ENCODE peak calls at places on chromosomes 16 and 17, in seven cellular contexts. I, P, Q, G, F, O and S are unnamed samples.

GRCh38 chr17:58413684-58414083 is 3.6 kb downstream of the RNF43 start:
- DNase-seq in I (no peak), P (no peak), Q (no peak), G (no peak), F (no peak), O (no peak), S (no peak)

GRCh38 chr16:21277045-21277926 is 804 bp downstream of the CRYM start:
- DNase-seq in I (no peak), P (no peak), Q (peak), G (no peak), F (no peak), O (no peak), S (no peak)

GRCh38 chr16:27111486-27111885 is 44.8 kb downstream of the C16orf82 start:
- DNase-seq in I (no peak), P (no peak), Q (no peak), G (no peak), F (no peak), O (no peak), S (no peak)

GRCh38 chr17:78362671-78363070 is 2.8 kb upstream of the SOCS3 start:
- DNase-seq in I (no peak), P (no peak), Q (no peak), G (no peak), F (no peak), O (no peak), S (no peak)

GRCh38 chr17:66767164-66767933 is 67.6 kb upstream of the CACNG5 start:
- DNase-seq in I (no peak), P (no peak), Q (no peak), G (no peak), F (no peak), O (no peak), S (no peak)

GRCh38 chr16:23348579-23349469 is 46.7 kb downstream of the SCNN1B start:
- DNase-seq in I (no peak), P (no peak), Q (no peak), G (no peak), F (no peak), O (no peak), S (peak)

GRCh38 chr17:44557653-44558285 is 485 bp downstream of the FZD2 start:
- DNase-seq in I (peak), P (peak), Q (peak), G (no peak), F (peak), O (peak), S (peak)

GRCh38 chr17:28726396-28726911 is 421 bp upstream of the TLCD1 start:
- DNase-seq in I (peak), P (peak), Q (no peak), G (peak), F (no peak), O (peak), S (peak)

GRCh38 chr16:70647461-70648359 is 1.4 kb downstream of the IL34 start:
- DNase-seq in I (no peak), P (no peak), Q (no peak), G (no peak), F (no peak), O (no peak), S (no peak)

GRCh38 chr16:70648606-70649005 is 2.2 kb downstream of the IL34 start:
- DNase-seq in I (no peak), P (no peak), Q (no peak), G (no peak), F (no peak), O (no peak), S (no peak)

GRCh38 chr16:70646260-70647241 is at the start of gene IL34:
- DNase-seq in I (no peak), P (peak), Q (no peak), G (no peak), F (no peak), O (peak), S (no peak)

GRCh38 chr16:70642633-70643032 is 3.7 kb upstream of the IL34 start:
- DNase-seq in I (no peak), P (no peak), Q (no peak), G (no peak), F (no peak), O (no peak), S (no peak)

DNA sequence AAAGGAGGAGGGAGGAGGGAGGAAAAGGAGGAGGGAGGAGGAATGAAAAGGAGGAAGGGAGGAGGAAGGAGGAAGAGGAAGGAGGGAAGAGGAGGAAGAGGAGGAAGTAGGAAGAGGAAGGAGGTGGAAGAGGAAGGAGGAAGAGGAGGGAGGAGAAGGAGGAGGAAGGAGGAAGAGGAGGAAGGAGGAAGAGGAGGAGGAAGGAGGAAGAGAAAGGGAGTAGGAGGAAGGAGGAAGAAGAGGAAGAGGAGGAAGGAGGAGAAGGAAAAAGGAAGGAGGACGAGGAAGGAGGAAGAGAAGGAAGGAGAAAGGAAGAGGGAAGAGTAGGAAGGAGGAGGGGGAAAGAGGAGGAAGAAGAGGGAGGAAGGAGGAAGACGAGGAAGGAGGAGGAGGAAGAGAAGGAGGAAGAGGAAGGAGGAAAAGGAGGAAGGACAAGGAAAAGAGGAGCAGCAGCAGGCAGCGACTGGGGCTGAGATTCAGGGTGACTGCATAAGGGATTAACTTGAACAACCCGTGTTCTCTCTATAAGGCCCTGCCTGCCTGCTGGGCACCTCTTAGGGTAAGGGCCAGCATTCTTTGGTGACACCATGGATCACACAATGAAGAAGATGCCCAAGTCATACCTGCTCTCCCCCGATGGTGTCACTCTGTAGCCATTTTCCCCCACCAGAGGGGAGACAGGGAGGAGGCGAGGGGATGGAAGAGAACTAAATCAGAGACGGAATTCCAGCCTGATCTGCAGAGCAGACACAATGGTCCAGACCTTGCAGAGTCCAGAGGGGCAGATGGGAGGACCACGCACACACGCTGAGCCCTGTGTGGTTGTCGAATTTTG is 1.4 kb upstream of the IL34 start:
- DNase-seq in I (no peak), P (no peak), Q (no peak), G (no peak), F (no peak), O (no peak), S (no peak)
- TF ChIP-seq CTCF in I (no peak), P (no peak), Q (no peak), G (no peak), F (no peak), O (no peak), S (no peak)

GRCh38 chr16:635573-636205 is 416 bp downstream of the METTL26 start:
- DNase-seq in I (no peak), P (no peak), Q (no peak), G (no peak), F (no peak), O (no peak), S (no peak)

GRCh38 chr16:634996-635395 is 1.1 kb downstream of the METTL26 start:
- DNase-seq in I (no peak), P (no peak), Q (no peak), G (no peak), F (no peak), O (no peak), S (no peak)

GRCh38 chr16:638034-638543 is 2.0 kb upstream of the METTL26 start:
- DNase-seq in I (no peak), P (no peak), Q (no peak), G (no peak), F (no peak), O (no peak), S (no peak)

GRCh38 chr16:637081-638018 is 1.2 kb upstream of the METTL26 start:
- DNase-seq in I (peak), P (peak), Q (peak), G (peak), F (peak), O (peak), S (peak)

GRCh38 chr16:636206-637080 is at the start of gene METTL26:
- DNase-seq in I (peak), P (peak), Q (peak), G (peak), F (peak), O (peak), S (peak)
- TF ChIP-seq CTCF in I (no peak), P (no peak), Q (no peak), G (no peak), F (no peak), O (no peak), S (no peak)

DNA sequence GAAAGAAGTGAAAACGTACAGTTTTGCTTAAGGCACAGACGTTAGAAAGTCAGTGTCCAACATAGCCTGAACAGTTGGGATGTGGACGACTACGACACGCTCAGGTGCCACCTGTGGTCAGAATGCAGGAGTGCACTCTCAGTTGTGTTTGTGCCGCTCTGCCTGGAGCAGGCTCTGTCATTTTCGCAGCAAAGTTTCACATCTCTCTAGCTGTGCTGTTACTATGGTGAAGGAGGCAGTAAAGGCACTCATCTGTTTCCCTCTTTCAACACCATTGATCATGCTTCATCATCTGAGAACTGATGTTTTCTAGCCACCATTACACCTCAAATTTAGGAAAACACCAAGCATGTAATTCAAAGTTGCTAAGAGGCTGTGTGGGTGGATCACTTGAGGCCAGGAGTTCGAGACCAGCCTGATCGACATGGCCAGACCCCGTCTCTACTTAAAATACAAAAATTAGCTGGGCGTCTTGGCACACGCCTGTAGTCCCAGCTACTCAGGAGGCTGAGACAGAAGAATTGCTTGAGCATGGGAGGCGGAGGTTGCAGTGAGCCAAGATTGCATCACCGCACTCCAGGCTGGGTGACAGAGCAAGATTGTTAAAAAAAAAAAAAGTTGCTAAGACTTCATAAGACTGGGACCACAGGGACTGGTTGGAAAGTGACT is 44.9 kb upstream of the DNAJA2 start:
- DNase-seq in I (peak), P (peak), Q (no peak), G (no peak), F (peak), O (peak), S (peak)
- TF ChIP-seq CTCF in I (peak), P (peak), Q (peak), G (no peak), F (peak), O (peak), S (peak)

GRCh38 chr16:85048921-85049562 is 21.4 kb downstream of the KIAA0513 start:
- DNase-seq in I (no peak), P (no peak), Q (no peak), G (no peak), F (no peak), O (no peak), S (no peak)
- TF ChIP-seq CTCF in I (no peak), P (no peak), Q (no peak), G (no peak), F (no peak), O (no peak), S (no peak)

DNA sequence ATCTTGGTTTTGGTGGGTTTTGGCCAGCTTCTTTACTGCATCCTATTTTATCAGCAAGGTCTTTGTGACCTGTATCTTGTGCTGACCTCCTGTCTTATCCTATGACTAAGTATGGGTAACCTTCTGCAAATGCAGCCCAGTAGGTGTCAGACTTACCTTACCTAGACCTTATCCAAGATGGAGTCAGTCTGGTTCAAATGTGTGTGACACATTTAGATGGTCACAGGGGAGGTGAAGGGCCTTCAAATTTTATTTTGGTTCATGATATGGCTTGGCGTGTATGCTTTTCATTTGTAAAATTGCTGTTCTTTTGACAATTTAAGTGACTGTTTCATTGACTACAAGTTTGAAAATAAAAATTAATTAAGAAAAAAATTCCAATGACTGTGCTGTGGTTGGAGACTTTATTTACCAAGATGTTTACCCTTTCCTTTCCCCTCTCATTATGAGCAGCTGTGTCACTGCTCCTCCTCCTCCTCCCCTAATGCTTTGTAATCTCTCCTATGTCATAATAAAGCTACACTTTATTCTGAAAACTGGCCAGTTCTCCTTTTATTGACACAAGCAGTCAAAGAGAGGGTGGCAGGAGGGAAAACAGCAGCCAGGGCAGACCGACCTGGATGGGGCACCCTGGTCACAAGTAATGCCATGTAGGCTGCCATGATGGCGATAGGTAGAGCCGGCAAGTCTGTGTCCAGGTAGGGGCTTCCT is 49.4 kb downstream of the TNFRSF13B start:
- DNase-seq in I (no peak), P (peak), Q (no peak), G (no peak), F (no peak), O (no peak), S (no peak)
- TF ChIP-seq CTCF in I (peak), P (peak), Q (no peak), G (no peak), F (no peak), O (no peak), S (peak)

GRCh38 chr17:60601443-60602384 is 1.7 kb downstream of the PPM1D start:
- DNase-seq in I (no peak), P (peak), Q (no peak), G (peak), F (peak), O (peak), S (peak)

GRCh38 chr17:60599220-60599619 is 773 bp upstream of the PPM1D start:
- DNase-seq in I (no peak), P (no peak), Q (no peak), G (no peak), F (no peak), O (no peak), S (no peak)

GRCh38 chr17:60598001-60598736 is 1.8 kb upstream of the PPM1D start:
- DNase-seq in I (no peak), P (no peak), Q (no peak), G (no peak), F (no peak), O (no peak), S (peak)

GRCh38 chr17:60600490-60601431 is 768 bp downstream of the PPM1D start:
- DNase-seq in I (peak), P (peak), Q (peak), G (peak), F (peak), O (peak), S (peak)

DNA sequence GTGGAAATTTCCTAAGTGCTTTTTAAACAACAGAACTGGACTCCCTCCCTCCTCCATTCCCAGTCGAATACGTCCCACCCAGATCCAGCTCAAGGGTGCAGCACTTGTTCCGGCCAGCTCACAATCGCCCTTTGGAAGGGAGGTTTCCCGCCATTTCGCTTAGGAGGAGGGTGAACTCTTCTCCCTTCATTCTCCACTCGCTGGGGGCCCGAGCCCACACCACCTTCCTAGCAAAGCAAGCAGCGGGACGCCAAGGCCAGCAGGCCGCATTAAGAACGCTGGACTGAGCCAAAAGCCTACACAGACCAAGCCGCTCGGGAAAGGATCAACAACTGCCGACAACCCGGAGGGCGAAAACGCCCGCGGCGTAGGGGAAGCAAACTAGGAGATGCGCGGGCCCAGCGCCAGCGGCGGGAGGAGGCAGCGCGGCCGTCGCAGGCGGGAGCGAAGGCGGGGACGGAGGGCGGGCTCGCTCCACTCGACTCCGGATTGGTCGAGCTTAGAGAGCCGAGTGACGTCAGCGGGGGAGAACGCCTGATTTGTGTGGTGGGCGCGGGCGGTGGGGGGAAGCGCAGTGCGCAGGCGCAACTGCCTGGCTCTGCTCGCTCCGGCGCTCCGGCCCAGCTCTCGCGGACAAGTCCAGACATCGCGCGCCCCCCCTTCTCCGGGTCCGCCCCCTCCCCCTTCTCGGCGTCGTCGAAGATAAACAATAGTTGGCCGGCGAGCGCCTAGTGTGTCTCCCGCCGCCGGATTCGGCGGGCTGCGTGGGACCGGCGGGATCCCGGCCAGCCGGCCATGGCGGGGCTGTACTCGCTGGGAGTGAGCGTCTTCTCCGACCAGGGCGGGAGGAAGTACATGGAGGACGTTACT is at the start of gene PPM1D:
- DNase-seq in I (peak), P (peak), Q (peak), G (peak), F (peak), O (peak), S (peak)
- TF ChIP-seq CTCF in I (no peak), P (no peak), Q (no peak), G (peak), F (no peak), O (no peak), S (no peak)

GRCh38 chr17:81309140-81309858 is 14.2 kb upstream of the SLC38A10 start:
- DNase-seq in I (no peak), P (peak), Q (peak), G (peak), F (peak), O (peak), S (peak)
- TF ChIP-seq CTCF in I (peak), P (peak), Q (peak), G (peak), F (peak), O (peak), S (peak)

GRCh38 chr16:48901712-48902374 is 291.9 kb upstream of the N4BP1 start:
- DNase-seq in I (no peak), P (no peak), Q (no peak), G (no peak), F (no peak), O (no peak), S (no peak)
- TF ChIP-seq CTCF in I (no peak), P (no peak), Q (no peak), G (no peak), F (no peak), O (no peak), S (no peak)